ENCODE peak calls at places on chromosomes 1 and 21, in nine cellular contexts. One of them, this sample, is unnamed.

GRCh38 chr1:16013220-16013907 is 4.5 kb downstream of the HSPB7 start:
- DNase-seq in transverse colon: peak
- DNase-seq in GM12864: no peak
- DNase-seq in MCF 10A: peak
- DNase-seq in AG09309: no peak
- DNase-seq in fibroblast of villous mesenchyme: peak
- DNase-seq in GM23338: peak
- DNase-seq in IMR-90: peak
- DNase-seq in AG04449: no peak
- DNase-seq in this sample: no peak

GRCh38 chr1:3404301-3404700 is 50.2 kb upstream of the ARHGEF16 start:
- DNase-seq in IMR-90: no peak
- DNase-seq in GM23338: no peak
- DNase-seq in MCF 10A: no peak
- DNase-seq in fibroblast of villous mesenchyme: no peak
- DNase-seq in AG04449: no peak
- DNase-seq in GM12864: no peak
- DNase-seq in AG09309: no peak
- DNase-seq in transverse colon: no peak
- DNase-seq in this sample: no peak

GRCh38 chr1:196409586-196409985 is 198.7 kb downstream of the KCNT2 start:
- DNase-seq in fibroblast of villous mesenchyme: no peak
- DNase-seq in MCF 10A: no peak
- DNase-seq in IMR-90: peak
- DNase-seq in AG09309: no peak
- DNase-seq in GM12864: no peak
- DNase-seq in AG04449: no peak
- DNase-seq in GM23338: no peak
- DNase-seq in transverse colon: no peak
- DNase-seq in this sample: no peak

GRCh38 chr21:44875341-44875740 is 1.9 kb upstream of the PTTG1IP start:
- DNase-seq in AG04449: no peak
- DNase-seq in MCF 10A: peak
- DNase-seq in IMR-90: peak
- DNase-seq in AG09309: no peak
- DNase-seq in fibroblast of villous mesenchyme: peak
- DNase-seq in GM23338: no peak
- DNase-seq in GM12864: no peak
- DNase-seq in transverse colon: no peak
- DNase-seq in this sample: no peak

GRCh38 chr21:43921979-43922945 is 57.2 kb downstream of the AGPAT3 start:
- DNase-seq in IMR-90: peak
- DNase-seq in GM12864: no peak
- DNase-seq in GM23338: no peak
- DNase-seq in AG04449: no peak
- DNase-seq in MCF 10A: no peak
- DNase-seq in transverse colon: no peak
- DNase-seq in AG09309: no peak
- DNase-seq in fibroblast of villous mesenchyme: peak
- DNase-seq in this sample: no peak

GRCh38 chr1:227920426-227920825 is 27.3 kb downstream of the WNT9A start:
- DNase-seq in IMR-90: no peak
- DNase-seq in MCF 10A: no peak
- DNase-seq in fibroblast of villous mesenchyme: no peak
- DNase-seq in AG09309: no peak
- DNase-seq in transverse colon: no peak
- DNase-seq in GM23338: no peak
- DNase-seq in AG04449: no peak
- DNase-seq in GM12864: no peak
- DNase-seq in this sample: no peak

GRCh38 chr1:194466706-194467105 is 1280.3 kb upstream of the B3GALT2 start:
- DNase-seq in fibroblast of villous mesenchyme: no peak
- DNase-seq in AG09309: no peak
- DNase-seq in AG04449: no peak
- DNase-seq in GM12864: no peak
- DNase-seq in IMR-90: no peak
- DNase-seq in MCF 10A: peak
- DNase-seq in transverse colon: no peak
- DNase-seq in GM23338: peak
- DNase-seq in this sample: no peak

GRCh38 chr1:3742439-3743298 is 9.6 kb upstream of the CCDC27 start:
- DNase-seq in GM23338: no peak
- DNase-seq in AG04449: no peak
- DNase-seq in IMR-90: no peak
- DNase-seq in fibroblast of villous mesenchyme: no peak
- DNase-seq in GM12864: no peak
- DNase-seq in AG09309: no peak
- DNase-seq in MCF 10A: no peak
- DNase-seq in transverse colon: no peak
- DNase-seq in this sample: no peak

GRCh38 chr1:74779750-74780149 is 46.8 kb downstream of the TYW3 start:
- DNase-seq in IMR-90: no peak
- DNase-seq in AG04449: no peak
- DNase-seq in GM23338: no peak
- DNase-seq in MCF 10A: no peak
- DNase-seq in fibroblast of villous mesenchyme: no peak
- DNase-seq in transverse colon: no peak
- DNase-seq in GM12864: no peak
- DNase-seq in AG09309: no peak
- DNase-seq in this sample: no peak

GRCh38 chr1:74772945-74773344 is 40.0 kb downstream of the TYW3 start:
- DNase-seq in AG04449: no peak
- DNase-seq in transverse colon: no peak
- DNase-seq in MCF 10A: peak
- DNase-seq in GM12864: no peak
- DNase-seq in GM23338: no peak
- DNase-seq in fibroblast of villous mesenchyme: peak
- DNase-seq in IMR-90: peak
- DNase-seq in AG09309: no peak
- DNase-seq in this sample: no peak

GRCh38 chr1:74771913-74772515 is 39.1 kb downstream of the TYW3 start:
- DNase-seq in AG09309: peak
- DNase-seq in GM12864: peak
- DNase-seq in GM23338: peak
- DNase-seq in transverse colon: no peak
- DNase-seq in IMR-90: peak
- DNase-seq in AG04449: peak
- DNase-seq in MCF 10A: peak
- DNase-seq in fibroblast of villous mesenchyme: peak
- DNase-seq in this sample: no peak

GRCh38 chr1:74773540-74773939 is 40.6 kb downstream of the TYW3 start:
- DNase-seq in MCF 10A: no peak
- DNase-seq in fibroblast of villous mesenchyme: no peak
- DNase-seq in AG04449: no peak
- DNase-seq in GM12864: no peak
- DNase-seq in AG09309: no peak
- DNase-seq in IMR-90: no peak
- DNase-seq in transverse colon: no peak
- DNase-seq in GM23338: no peak
- DNase-seq in this sample: no peak

GRCh38 chr1:74775735-74776134 is 42.8 kb downstream of the TYW3 start:
- DNase-seq in GM23338: no peak
- DNase-seq in fibroblast of villous mesenchyme: no peak
- DNase-seq in IMR-90: no peak
- DNase-seq in GM12864: no peak
- DNase-seq in AG04449: no peak
- DNase-seq in transverse colon: no peak
- DNase-seq in AG09309: no peak
- DNase-seq in MCF 10A: no peak
- DNase-seq in this sample: no peak
- TF ChIP-seq CTCF in GM23338: peak
- TF ChIP-seq CTCF in fibroblast of villous mesenchyme: no peak
- TF ChIP-seq CTCF in IMR-90: peak
- TF ChIP-seq CTCF in GM12864: no peak
- TF ChIP-seq CTCF in AG04449: no peak
- TF ChIP-seq CTCF in transverse colon: no peak
- TF ChIP-seq CTCF in AG09309: no peak
- TF ChIP-seq CTCF in MCF 10A: no peak
- TF ChIP-seq CTCF in this sample: no peak

GRCh38 chr1:225998560-225999226 is 450 bp downstream of the SDE2 start:
- DNase-seq in transverse colon: no peak
- DNase-seq in fibroblast of villous mesenchyme: peak
- DNase-seq in MCF 10A: peak
- DNase-seq in AG09309: no peak
- DNase-seq in IMR-90: peak
- DNase-seq in GM12864: no peak
- DNase-seq in GM23338: no peak
- DNase-seq in AG04449: no peak
- DNase-seq in this sample: no peak

GRCh38 chr1:225995919-225996864 is 3.0 kb downstream of the SDE2 start:
- DNase-seq in fibroblast of villous mesenchyme: peak
- DNase-seq in AG09309: no peak
- DNase-seq in MCF 10A: no peak
- DNase-seq in IMR-90: no peak
- DNase-seq in GM23338: no peak
- DNase-seq in AG04449: no peak
- DNase-seq in transverse colon: no peak
- DNase-seq in GM12864: no peak
- DNase-seq in this sample: no peak

GRCh38 chr1:225999912-226000337 is 782 bp upstream of the SDE2 start:
- DNase-seq in fibroblast of villous mesenchyme: peak
- DNase-seq in AG04449: no peak
- DNase-seq in transverse colon: no peak
- DNase-seq in AG09309: no peak
- DNase-seq in IMR-90: peak
- DNase-seq in MCF 10A: no peak
- DNase-seq in GM12864: no peak
- DNase-seq in GM23338: no peak
- DNase-seq in this sample: no peak

GRCh38 chr1:225999227-225999911 is at the start of gene SDE2:
- DNase-seq in AG04449: peak
- DNase-seq in transverse colon: peak
- DNase-seq in GM23338: peak
- DNase-seq in MCF 10A: peak
- DNase-seq in GM12864: peak
- DNase-seq in AG09309: peak
- DNase-seq in fibroblast of villous mesenchyme: peak
- DNase-seq in IMR-90: peak
- DNase-seq in this sample: peak

DNA sequence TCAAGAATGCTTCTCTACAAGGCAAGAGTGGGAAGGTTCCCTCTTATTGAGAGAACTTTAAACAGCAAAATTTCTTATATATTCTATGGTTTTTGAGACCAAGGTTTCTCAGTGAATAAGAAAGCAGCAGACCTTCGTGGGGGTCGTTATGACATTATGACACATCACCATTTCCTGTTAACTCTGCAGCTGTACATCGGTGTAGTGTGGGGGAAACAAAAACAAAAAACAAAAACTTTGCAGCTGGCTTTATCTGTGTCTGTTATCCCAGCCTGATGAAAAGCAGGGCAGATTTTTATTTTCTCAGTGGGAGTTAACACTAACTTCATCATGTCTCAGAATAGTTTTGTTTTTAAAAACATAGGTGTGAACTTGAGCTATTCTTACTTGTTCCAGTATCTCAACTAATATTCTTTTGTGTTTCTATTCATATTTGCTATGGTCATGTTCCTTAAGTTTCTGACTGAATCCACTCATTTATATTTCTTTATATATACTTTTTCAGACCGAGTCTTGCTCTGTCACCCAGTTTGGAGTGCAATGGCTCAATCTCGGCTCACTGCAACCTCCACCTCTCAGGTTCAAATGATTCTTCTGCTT is 2.1 kb downstream of the SDE2 start:
- DNase-seq in AG09309: no peak
- DNase-seq in IMR-90: peak
- DNase-seq in AG04449: no peak
- DNase-seq in MCF 10A: no peak
- DNase-seq in transverse colon: no peak
- DNase-seq in GM23338: no peak
- DNase-seq in GM12864: no peak
- DNase-seq in fibroblast of villous mesenchyme: peak
- DNase-seq in this sample: no peak
- TF ChIP-seq CTCF in AG09309: no peak
- TF ChIP-seq CTCF in IMR-90: no peak
- TF ChIP-seq CTCF in AG04449: no peak
- TF ChIP-seq CTCF in MCF 10A: no peak
- TF ChIP-seq CTCF in transverse colon: no peak
- TF ChIP-seq CTCF in GM23338: no peak
- TF ChIP-seq CTCF in GM12864: no peak
- TF ChIP-seq CTCF in fibroblast of villous mesenchyme: no peak
- TF ChIP-seq CTCF in this sample: no peak

DNA sequence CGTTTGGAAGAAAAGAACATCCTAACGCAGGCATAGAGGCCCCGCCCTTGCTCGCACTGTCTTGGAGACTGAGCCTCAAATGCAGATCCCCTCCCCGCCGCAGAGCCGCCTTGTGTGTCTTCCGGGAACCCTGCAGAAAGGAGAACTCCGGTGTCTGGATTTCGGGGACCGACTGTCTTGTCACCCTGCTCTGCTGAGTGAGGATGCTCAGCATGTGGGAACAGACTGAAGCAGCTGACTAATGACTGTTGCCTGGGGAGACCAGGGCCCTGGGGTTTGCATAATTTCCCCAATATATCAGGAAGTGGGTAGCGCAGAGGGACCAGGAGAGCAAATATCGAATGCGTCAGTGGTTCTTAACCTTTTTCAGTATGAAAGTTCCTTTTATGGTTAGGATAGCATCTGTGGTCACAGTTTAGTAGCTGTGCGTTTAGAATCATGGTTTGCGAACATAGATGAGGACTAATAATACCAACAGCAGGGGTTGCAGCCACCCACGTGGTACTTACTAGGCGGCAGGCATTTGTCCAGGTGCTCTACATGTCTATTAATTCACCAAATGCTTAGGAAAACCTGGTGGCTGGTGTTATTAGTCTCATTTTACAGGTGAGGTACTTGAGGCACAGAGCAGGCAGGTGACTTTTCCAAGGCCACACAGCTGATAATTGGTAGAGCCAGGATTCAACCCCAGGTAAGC is 14.3 kb downstream of the GPR137B start:
- DNase-seq in MCF 10A: no peak
- DNase-seq in GM12864: peak
- DNase-seq in AG04449: no peak
- DNase-seq in AG09309: no peak
- DNase-seq in IMR-90: no peak
- DNase-seq in GM23338: no peak
- DNase-seq in fibroblast of villous mesenchyme: no peak
- DNase-seq in transverse colon: peak
- DNase-seq in this sample: no peak
- TF ChIP-seq CTCF in MCF 10A: no peak
- TF ChIP-seq CTCF in GM12864: no peak
- TF ChIP-seq CTCF in AG04449: no peak
- TF ChIP-seq CTCF in AG09309: no peak
- TF ChIP-seq CTCF in IMR-90: no peak
- TF ChIP-seq CTCF in GM23338: no peak
- TF ChIP-seq CTCF in fibroblast of villous mesenchyme: no peak
- TF ChIP-seq CTCF in transverse colon: no peak
- TF ChIP-seq CTCF in this sample: no peak

GRCh38 chr1:155227261-155228095 is 19.0 kb downstream of the MTX1 start:
- DNase-seq in transverse colon: peak
- DNase-seq in IMR-90: peak
- DNase-seq in AG09309: peak
- DNase-seq in MCF 10A: peak
- DNase-seq in GM23338: peak
- DNase-seq in AG04449: peak
- DNase-seq in fibroblast of villous mesenchyme: peak
- DNase-seq in GM12864: peak
- DNase-seq in this sample: peak

GRCh38 chr1:155223017-155223416 is 14.5 kb downstream of the MTX1 start:
- DNase-seq in fibroblast of villous mesenchyme: no peak
- DNase-seq in GM23338: no peak
- DNase-seq in GM12864: no peak
- DNase-seq in AG04449: no peak
- DNase-seq in transverse colon: no peak
- DNase-seq in IMR-90: no peak
- DNase-seq in MCF 10A: no peak
- DNase-seq in AG09309: no peak
- DNase-seq in this sample: no peak

GRCh38 chr1:155228096-155228427 is 19.6 kb downstream of the MTX1 start:
- DNase-seq in IMR-90: peak
- DNase-seq in GM12864: no peak
- DNase-seq in fibroblast of villous mesenchyme: no peak
- DNase-seq in GM23338: no peak
- DNase-seq in AG09309: no peak
- DNase-seq in MCF 10A: no peak
- DNase-seq in AG04449: no peak
- DNase-seq in transverse colon: no peak
- DNase-seq in this sample: no peak

GRCh38 chr1:155226188-155226909 is 17.9 kb downstream of the MTX1 start:
- DNase-seq in IMR-90: peak
- DNase-seq in AG09309: no peak
- DNase-seq in GM23338: peak
- DNase-seq in fibroblast of villous mesenchyme: peak
- DNase-seq in GM12864: no peak
- DNase-seq in AG04449: no peak
- DNase-seq in transverse colon: peak
- DNase-seq in MCF 10A: peak
- DNase-seq in this sample: no peak

GRCh38 chr1:155226910-155227260 is 18.4 kb downstream of the MTX1 start:
- DNase-seq in MCF 10A: peak
- DNase-seq in AG09309: no peak
- DNase-seq in GM23338: peak
- DNase-seq in transverse colon: peak
- DNase-seq in GM12864: no peak
- DNase-seq in IMR-90: peak
- DNase-seq in AG04449: no peak
- DNase-seq in fibroblast of villous mesenchyme: peak
- DNase-seq in this sample: no peak
- TF ChIP-seq CTCF in MCF 10A: no peak
- TF ChIP-seq CTCF in AG09309: no peak
- TF ChIP-seq CTCF in GM23338: peak
- TF ChIP-seq CTCF in transverse colon: no peak
- TF ChIP-seq CTCF in GM12864: no peak
- TF ChIP-seq CTCF in IMR-90: no peak
- TF ChIP-seq CTCF in AG04449: no peak
- TF ChIP-seq CTCF in fibroblast of villous mesenchyme: no peak
- TF ChIP-seq CTCF in this sample: peak